ENCODE peak calls at places on chromosomes 6 and 20, in ten cellular contexts. Y, L, T, V, X, M, Q, B, D and C are unnamed samples.

GRCh38 chr6:33583591-33584155 is 3.6 kb upstream of the BAK1 start:
- DNase-seq in Y (no peak), L (no peak), T (no peak), V (no peak), X (peak; percentile 39), M (no peak), Q (no peak), B (no peak), D (no peak), C (no peak)

GRCh38 chr20:50254466-50255079 is 63.9 kb downstream of the CEBPB start:
- DNase-seq in Y (no peak), L (no peak), T (no peak), V (no peak), X (no peak), M (no peak), Q (no peak), B (no peak), D (no peak), C (no peak)

GRCh38 chr6:18990313-18990978 is 603.3 kb downstream of the RNF144B start:
- DNase-seq in Y (peak; percentile 68), L (peak; percentile 50), T (no peak), V (peak; percentile 54), X (peak; percentile 58), M (peak; percentile 69), Q (peak; percentile 69), B (peak; percentile 20), D (peak; percentile 82), C (peak; percentile 77)

GRCh38 chr6:154039231-154039842 is at the start of gene OPRM1:
- DNase-seq in Y (peak; percentile 13), L (no peak), T (no peak), V (no peak), X (peak; percentile 2), M (peak; percentile 73), Q (no peak), B (no peak), D (peak; percentile 68), C (peak; percentile 68)

GRCh38 chr20:59178983-59179595 is 15.5 kb downstream of the ZNF831 start:
- DNase-seq in Y (no peak), L (no peak), T (no peak), V (no peak), X (no peak), M (no peak), Q (no peak), B (no peak), D (no peak), C (no peak)

GRCh38 chr6:147874322-147874721 is 365.8 kb downstream of the SAMD5 start:
- DNase-seq in Y (no peak), L (no peak), T (no peak), V (no peak), X (no peak), M (no peak), Q (no peak), B (no peak), D (no peak), C (no peak)

GRCh38 chr6:41455818-41456217 is 90.4 kb upstream of the FOXP4 start:
- DNase-seq in Y (no peak), L (no peak), T (no peak), V (no peak), X (no peak), M (no peak), Q (no peak), B (no peak), D (no peak), C (no peak)

GRCh38 chr6:38271081-38271480 is 368.6 kb downstream of the BTBD9 start:
- DNase-seq in Y (no peak), L (no peak), T (no peak), V (no peak), X (no peak), M (no peak), Q (no peak), B (peak; percentile 57), D (no peak), C (no peak)

GRCh38 chr20:24890286-24890685 is 58.8 kb upstream of the CST7 start:
- DNase-seq in Y (no peak), L (no peak), T (no peak), V (no peak), X (no peak), M (no peak), Q (no peak), B (no peak), D (no peak), C (no peak)

GRCh38 chr6:5290097-5290496 is 28.8 kb downstream of the FARS2 start:
- DNase-seq in Y (no peak), L (no peak), T (no peak), V (no peak), X (no peak), M (no peak), Q (no peak), B (no peak), D (no peak), C (no peak)

GRCh38 chr6:92826633-92827032 is 592.7 kb downstream of the EPHA7 start:
- DNase-seq in Y (no peak), L (no peak), T (no peak), V (no peak), X (no peak), M (no peak), Q (no peak), B (no peak), D (no peak), C (no peak)

GRCh38 chr6:41737591-41738130 is 2.3 kb upstream of the TFEB start:
- DNase-seq in Y (no peak), L (no peak), T (no peak), V (no peak), X (no peak), M (no peak), Q (no peak), B (no peak), D (no peak), C (peak; percentile 7)

GRCh38 chr6:165847407-165848098 is 184.5 kb upstream of the PDE10A start:
- DNase-seq in Y (peak; percentile 30), L (no peak), T (no peak), V (no peak), X (no peak), M (no peak), Q (peak; percentile 66), B (peak; percentile 89), D (no peak), C (peak; percentile 48)

GRCh38 chr6:10419749-10420545 is 5.1 kb upstream of the TFAP2A start:
- DNase-seq in Y (no peak), L (no peak), T (no peak), V (no peak), X (no peak), M (no peak), Q (no peak), B (no peak), D (no peak), C (no peak)
- TF ChIP-seq POLR2A in Y (no peak), L (no peak), T (no peak), V (no peak), X (no peak), M (no peak), Q (no peak), B (no peak), D (no peak), C (no peak)

GRCh38 chr6:75206338-75207210 is 721 bp upstream of the COL12A1 start:
- DNase-seq in Y (no peak), L (peak; percentile 56), T (no peak), V (no peak), X (no peak), M (no peak), Q (no peak), B (no peak), D (no peak), C (no peak)

GRCh38 chr6:75209432-75209723 is 3.5 kb upstream of the COL12A1 start:
- DNase-seq in Y (no peak), L (no peak), T (no peak), V (no peak), X (no peak), M (no peak), Q (no peak), B (no peak), D (no peak), C (no peak)

GRCh38 chr6:75208564-75209431 is 2.9 kb upstream of the COL12A1 start:
- DNase-seq in Y (peak; percentile 75), L (peak; percentile 92), T (peak; percentile 85), V (peak; percentile 73), X (peak; percentile 62), M (no peak), Q (peak; percentile 88), B (peak; percentile 77), D (peak; percentile 87), C (peak; percentile 85)

GRCh38 chr6:75205776-75206334 is at the start of gene COL12A1:
- DNase-seq in Y (peak; percentile 47), L (peak; percentile 99), T (peak; percentile 94), V (peak; percentile 83), X (peak; percentile 72), M (no peak), Q (peak; percentile 83), B (peak; percentile 100), D (peak; percentile 80), C (peak; percentile 89)

GRCh38 chr6:75207211-75207984 is 1.5 kb upstream of the COL12A1 start:
- DNase-seq in Y (no peak), L (peak; percentile 39), T (no peak), V (no peak), X (no peak), M (no peak), Q (no peak), B (peak; percentile 42), D (no peak), C (peak; percentile 40)
- H3K4me1 ChIP-seq in Y (peaks cover 6% of the 10 kb centered on the region), L (peaks cover 12% of the 10 kb centered on the region), T (peaks cover 15% of the 10 kb centered on the region), V (no peaks in the 10 kb centered on the region), X (peaks cover 12% of the 10 kb centered on the region), M (peaks cover 17% of the 10 kb centered on the region), Q (peaks cover 20% of the 10 kb centered on the region), B (peaks cover 20% of the 10 kb centered on the region), D (peaks cover 40% of the 10 kb centered on the region), C (peaks cover 19% of the 10 kb centered on the region)

DNA sequence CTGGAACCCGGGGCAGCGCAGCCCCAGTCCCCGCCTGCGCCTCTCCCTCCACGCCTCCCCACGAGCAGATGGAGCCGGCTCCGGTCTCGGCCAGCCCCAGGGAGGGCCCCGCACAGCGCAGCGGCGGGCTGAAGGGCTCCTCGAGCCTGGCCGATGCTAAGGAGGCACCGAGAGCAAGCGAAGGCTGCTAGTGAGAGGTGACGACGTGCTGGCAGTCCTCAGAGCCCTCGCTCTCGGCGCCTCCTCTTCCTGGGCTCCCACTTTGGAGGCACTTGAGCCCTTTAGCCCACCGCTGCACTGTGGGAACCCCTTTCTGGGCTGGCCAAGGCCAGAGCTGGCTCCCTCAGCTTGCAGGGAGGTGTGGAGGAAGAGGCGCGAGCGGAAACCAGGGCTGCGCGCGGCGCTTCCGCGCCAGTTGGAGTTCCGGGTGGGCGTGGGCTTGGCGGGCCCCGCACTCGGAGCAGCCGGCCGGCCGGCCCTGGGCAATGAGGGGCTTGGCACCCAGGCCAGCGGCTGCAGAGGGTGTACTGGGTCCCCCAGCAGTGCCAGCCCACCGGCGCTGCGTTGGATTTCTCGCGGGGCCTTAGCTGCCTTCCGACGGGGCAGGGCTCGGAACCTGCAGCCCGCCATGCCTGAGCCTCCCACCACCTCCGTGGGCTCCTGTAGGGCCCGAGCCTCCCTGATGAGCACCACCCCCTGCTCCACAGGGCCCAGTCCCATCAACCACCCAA is 2.5 kb upstream of the TMEM14C start:
- DNase-seq in Y (peak; percentile 45), L (peak; percentile 50), T (no peak), V (no peak), X (no peak), M (no peak), Q (peak; percentile 43), B (peak; percentile 17), D (peak; percentile 49), C (peak; percentile 69)
- TF ChIP-seq POLR2A in Y (no peak), L (no peak), T (no peak), V (no peak), X (no peak), M (no peak), Q (peak; percentile 74), B (no peak), D (peak; percentile 58), C (peak; percentile 44)

DNA sequence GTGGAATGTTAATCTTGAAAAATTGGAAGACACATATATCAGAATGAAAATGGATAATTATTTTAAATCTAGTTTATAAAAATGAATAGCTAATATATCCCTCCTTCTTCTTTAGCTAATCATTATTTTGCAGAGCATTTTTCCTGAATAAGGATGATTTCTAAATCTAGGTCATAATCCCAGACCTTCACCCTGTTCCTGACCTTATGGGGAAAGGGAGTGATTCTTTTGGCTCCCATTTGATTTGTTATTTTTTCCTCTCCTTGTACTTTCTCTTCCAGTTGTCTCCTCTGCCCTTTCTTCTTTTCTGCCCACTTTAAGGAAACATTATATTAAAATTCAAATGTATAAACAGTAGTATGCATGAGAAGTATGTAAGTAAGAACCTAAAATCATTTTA is 190.1 kb downstream of the MTFR2 start:
- DNase-seq in Y (no peak), L (no peak), T (no peak), V (no peak), X (no peak), M (no peak), Q (no peak), B (no peak), D (no peak), C (no peak)
- H3K4me1 ChIP-seq in Y (no peaks in the 10 kb centered on the region), L (peaks cover 14% of the 10 kb centered on the region), T (peaks cover 9% of the 10 kb centered on the region), V (no peaks in the 10 kb centered on the region), X (peaks cover 25% of the 10 kb centered on the region), M (no peaks in the 10 kb centered on the region), Q (no peaks in the 10 kb centered on the region), B (peaks cover 12% of the 10 kb centered on the region), D (no peaks in the 10 kb centered on the region), C (peaks cover 32% of the 10 kb centered on the region)